ENCODE peak calls at places on chromosomes 13 and 19, in four cellular contexts. W is iris pigment epithelial cell; H is activated CD4-positive, alpha-beta T cell treated with anti-CD3 and anti-CD28 coated beads for 48 hours; E is activated naive CD4-positive, alpha-beta T cell treated with anti-CD3 and anti-CD28 coated beads for 36 hours. F is an unnamed sample.

GRCh38 chr13:27985600-27985999 is 2.9 kb downstream of the URAD start:
- DNase-seq in E (no peak), H (no peak), W (no peak), F (no peak)

GRCh38 chr13:76523740-76524382 is 362.3 kb downstream of the KCTD12 start:
- DNase-seq in E (no peak), H (no peak), W (no peak), F (peak; percentile 5)

GRCh38 chr19:15195987-15196682 is 4.7 kb downstream of the NOTCH3 start:
- DNase-seq in E (peak; percentile 37), H (peak; percentile 37), W (no peak), F (no peak)

GRCh38 chr19:39430675-39431593 is 4.8 kb downstream of the RPS16 start:
- DNase-seq in E (peak; percentile 78), H (peak; percentile 74), W (peak; percentile 100), F (peak; percentile 54)

GRCh38 chr19:29873801-29874575 is 62.2 kb downstream of the CCNE1 start:
- DNase-seq in W (no peak), H (no peak), E (peak; percentile 13), F (no peak)

GRCh38 chr19:33794578-33795369 is 1.9 kb upstream of the KCTD15 start:
- DNase-seq in W (peak; percentile 23), E (no peak), H (no peak), F (no peak)

GRCh38 chr19:15194938-15195337 is 5.9 kb downstream of the NOTCH3 start:
- DNase-seq in E (no peak), H (no peak), W (peak; percentile 25), F (no peak)

GRCh38 chr13:112740502-112741131 is 50.8 kb downstream of the ATP11A start:
- DNase-seq in E (no peak), W (peak; percentile 88), H (no peak), F (no peak)

GRCh38 chr13:71869274-71869673 is 2.3 kb upstream of the DACH1 start:
- DNase-seq in E (no peak), H (no peak), W (no peak), F (no peak)

GRCh38 chr13:79724348-79725103 is 243.6 kb downstream of the NDFIP2 start:
- DNase-seq in E (no peak), H (no peak), W (peak; percentile 22), F (no peak)

GRCh38 chr13:97295279-97296182 is 73.4 kb downstream of the MBNL2 start:
- DNase-seq in H (no peak), W (peak; percentile 68), E (no peak), F (no peak)

GRCh38 chr13:21478881-21479808 is 20.0 kb upstream of the ZDHHC20 start:
- DNase-seq in W (peak; percentile 75), H (peak; percentile 39), E (peak; percentile 71), F (peak; percentile 72)

GRCh38 chr13:80751854-80752253 is 410.9 kb upstream of the SPRY2 start:
- DNase-seq in H (no peak), W (no peak), E (no peak), F (no peak)

GRCh38 chr19:48510421-48511268 is 990 bp downstream of the LMTK3 start:
- DNase-seq in H (peak; percentile 84), W (peak; percentile 44), E (peak; percentile 82), F (peak; percentile 58)

GRCh38 chr19:18433039-18433691 is 4.8 kb downstream of the ISYNA1 start:
- DNase-seq in H (no peak), W (no peak), E (no peak), F (peak; percentile 68)

F was measured in RPMI8226.